ENCODE peak calls at places on chromosomes 3 and 15, in four cellular contexts. Y is GM12878, G is HepG2, L is K562. K is an unnamed sample.

GRCh38 chr3:39438880-39439279 is 28.6 kb upstream of the MOBP start:
- DNase-seq in Y (no peak), G (no peak), L (no peak), K (no peak)

GRCh38 chr3:74642876-74643275 is 28.4 kb upstream of the CNTN3 start:
- DNase-seq in Y (no peak), G (no peak), L (no peak), K (no peak)

GRCh38 chr3:128727485-128727884 is 1.5 kb downstream of the RAB7A start:
- DNase-seq in Y (no peak), G (no peak), L (no peak), K (no peak)

GRCh38 chr15:95298729-95299128 is 1031.8 kb upstream of the NR2F2 start:
- DNase-seq in Y (no peak), G (no peak), L (no peak), K (no peak)

GRCh38 chr3:83926291-83926690 is 1032.5 kb upstream of the CADM2 start:
- DNase-seq in Y (no peak), G (no peak), L (no peak), K (no peak)

GRCh38 chr3:38354588-38355344 is 8.2 kb downstream of the XYLB start:
- DNase-seq in Y (no peak), G (no peak), L (no peak), K (no peak)

GRCh38 chr3:190718097-190718496 is 144.4 kb downstream of the GMNC start:
- DNase-seq in Y (no peak), G (no peak), L (no peak), K (no peak)

GRCh38 chr3:61885414-61885813 is 324.0 kb downstream of the PTPRG start:
- DNase-seq in Y (no peak), G (no peak), L (no peak), K (no peak)

GRCh38 chr3:168047190-168047795 is 48.4 kb downstream of the GOLIM4 start:
- DNase-seq in Y (peak; percentile 59), G (peak; percentile 76), L (peak; percentile 47), K (peak; percentile 79)

GRCh38 chr3:159620873-159621272 is 367.8 kb upstream of the IL12A start:
- DNase-seq in Y (no peak), G (no peak), L (no peak), K (peak; percentile 35)

GRCh38 chr3:171461087-171461917 is 1.1 kb upstream of the TNIK start:
- DNase-seq in Y (no peak), G (no peak), L (no peak), K (peak; percentile 27)

GRCh38 chr15:100880139-100880896 is 687 bp downstream of the ALDH1A3 start:
- DNase-seq in Y (no peak), G (no peak), L (no peak), K (no peak)

GRCh38 chr15:28017423-28017924 is 81.6 kb downstream of the OCA2 start:
- DNase-seq in Y (no peak), G (peak; percentile 73), L (no peak), K (no peak)

GRCh38 chr3:182710557-182711157 is 82.6 kb upstream of the ATP11B start:
- DNase-seq in Y (no peak), G (peak; percentile 16), L (peak; percentile 47), K (peak; percentile 12)

GRCh38 chr3:141402476-141403171 is 34.3 kb downstream of the ZBTB38 start:
- DNase-seq in Y (no peak), G (peak; percentile 33), L (no peak), K (no peak)

GRCh38 chr3:56980798-56981390 is 79.6 kb upstream of the SPATA12 start:
- DNase-seq in Y (no peak), G (no peak), L (no peak), K (peak; percentile 68)

GRCh38 chr3:126678691-126679317 is 23.9 kb upstream of the TXNRD3 start:
- DNase-seq in Y (no peak), G (no peak), L (no peak), K (no peak)

GRCh38 chr3:140726061-140726460 is 48.2 kb downstream of the TRIM42 start:
- DNase-seq in Y (no peak), G (no peak), L (no peak), K (no peak)

GRCh38 chr15:57364282-57365007 is 11.9 kb upstream of the CGNL1 start:
- DNase-seq in Y (no peak), G (peak; percentile 15), L (no peak), K (no peak)

GRCh38 chr3:73530030-73530411 is 94.7 kb downstream of the PDZRN3 start:
- DNase-seq in Y (no peak), G (no peak), L (no peak), K (no peak)

GRCh38 chr15:66253643-66254363 is at the start of gene MEGF11:
- DNase-seq in Y (no peak), G (no peak), L (peak; percentile 36), K (no peak)

GRCh38 chr3:169665264-169666078 is 2.0 kb upstream of the MECOM start:
- DNase-seq in Y (no peak), G (no peak), L (no peak), K (no peak)

GRCh38 chr3:118688396-118688884 is 346.2 kb downstream of the IGSF11 start:
- DNase-seq in Y (no peak), G (no peak), L (no peak), K (peak; percentile 54)

GRCh38 chr15:67176195-67176971 is 78.1 kb downstream of the AAGAB start:
- DNase-seq in Y (no peak), G (no peak), L (no peak), K (no peak)

GRCh38 chr3:164683516-164683915 is 394.8 kb downstream of the SI start:
- DNase-seq in Y (no peak), G (no peak), L (no peak), K (no peak)

GRCh38 chr15:101127503-101128076 is 124.3 kb downstream of the CHSY1 start:
- DNase-seq in Y (peak; percentile 82), G (peak; percentile 24), L (no peak), K (peak; percentile 15)

GRCh38 chr3:155034786-155035185 is 45.3 kb upstream of the MME start:
- DNase-seq in Y (no peak), G (no peak), L (no peak), K (no peak)

GRCh38 chr3:15645740-15646490 is 44.4 kb downstream of the BTD start:
- DNase-seq in Y (no peak), G (no peak), L (no peak), K (peak; percentile 89)

GRCh38 chr3:32814371-32814770 is 3.4 kb upstream of the TRIM71 start:
- DNase-seq in Y (no peak), G (no peak), L (no peak), K (no peak)

GRCh38 chr15:28243399-28243798 is 78.6 kb downstream of the HERC2 start:
- DNase-seq in Y (no peak), G (no peak), L (no peak), K (no peak)

GRCh38 chr3:16309558-16309957 is 44.5 kb downstream of the OXNAD1 start:
- DNase-seq in Y (peak; percentile 77), G (no peak), L (peak; percentile 51), K (peak; percentile 57)

GRCh38 chr3:13574083-13574797 is 25.3 kb downstream of the FBLN2 start:
- DNase-seq in Y (no peak), G (no peak), L (no peak), K (no peak)

GRCh38 chr15:64895285-64896065 is 16.2 kb upstream of the ANKDD1A start:
- DNase-seq in Y (peak; percentile 77), G (no peak), L (no peak), K (no peak)

GRCh38 chr15:64892850-64893403 is 18.8 kb upstream of the ANKDD1A start:
- DNase-seq in Y (peak; percentile 45), G (no peak), L (no peak), K (no peak)

GRCh38 chr15:64893481-64894394 is 18.0 kb upstream of the ANKDD1A start:
- DNase-seq in Y (peak; percentile 99), G (peak; percentile 79), L (peak; percentile 92), K (peak; percentile 24)

GRCh38 chr15:64896371-64897069 is 15.2 kb upstream of the ANKDD1A start:
- DNase-seq in Y (no peak), G (no peak), L (no peak), K (no peak)

DNA sequence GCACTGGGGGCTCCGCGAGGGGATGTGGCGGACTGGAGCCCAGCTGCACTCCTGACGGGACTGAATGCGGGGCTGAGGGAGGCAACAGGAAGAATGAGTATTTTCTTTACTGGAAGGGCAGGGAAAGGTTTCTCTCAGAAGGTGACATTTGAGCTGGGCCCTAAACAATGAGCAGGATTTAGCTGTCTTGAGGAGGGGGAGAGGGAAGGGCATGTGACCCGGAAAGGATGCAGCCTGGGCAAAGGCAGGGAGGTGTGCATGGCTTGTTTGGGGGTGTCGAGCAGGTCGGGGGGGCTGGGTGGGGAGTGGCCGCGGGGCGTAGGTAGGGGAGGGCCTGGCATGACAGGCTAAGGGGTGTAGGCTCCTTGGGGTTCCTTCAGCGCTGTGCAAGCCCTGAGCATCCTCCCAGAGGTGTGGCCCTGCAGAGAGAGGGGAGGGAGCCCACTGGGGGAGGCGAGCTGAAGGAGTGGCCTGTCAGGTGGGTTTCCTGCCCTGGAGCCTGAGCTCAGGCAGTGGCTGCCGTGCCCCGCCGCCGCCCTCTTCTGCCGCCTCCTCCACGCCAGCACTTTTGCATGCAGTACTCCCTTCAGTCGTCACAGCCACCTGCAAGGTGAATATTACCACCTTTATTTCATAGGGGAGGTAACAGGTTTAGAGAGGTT is 17.2 kb upstream of the ANKDD1A start:
- DNase-seq in Y (peak; percentile 76), G (no peak), L (no peak), K (no peak)
- TF ChIP-seq POLR2A in Y (peak; percentile 74), G (no peak), L (no peak), K (no peak)

GRCh38 chr3:150603090-150603887 is at the start of gene SELENOT:
- DNase-seq in Y (peak; percentile 94), G (peak; percentile 92), L (peak; percentile 98), K (peak; percentile 92)
- H2AFZ ChIP-seq in Y (peak within 1 kb of the TSS; percentile 84), G (peak within 1 kb of the TSS; percentile 97), L (peak within 1 kb of the TSS; percentile 80), K (no peak within 1 kb of the TSS)

DNA sequence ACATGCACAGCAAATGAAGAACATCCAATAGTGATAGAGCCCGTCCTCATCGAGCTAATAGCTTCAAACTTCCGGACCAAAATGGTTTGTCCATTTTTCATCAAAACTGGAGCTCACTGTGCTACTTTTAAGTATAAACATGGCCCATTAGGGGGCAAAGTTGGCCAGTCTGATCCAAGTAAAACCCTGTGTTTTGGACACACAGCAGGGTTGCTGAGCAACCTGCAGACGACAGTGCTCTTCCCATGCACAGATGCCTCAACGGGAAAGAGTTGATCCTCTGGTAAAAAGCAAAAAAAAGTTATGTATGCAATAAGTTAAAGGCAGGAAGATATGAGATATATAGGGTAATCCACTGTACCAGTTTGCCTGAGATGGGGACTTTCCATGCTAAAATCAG is 244.0 kb upstream of the THBS1 start:
- DNase-seq in Y (no peak), G (no peak), L (no peak), K (no peak)
- TF ChIP-seq REST in Y (no peak), G (no peak), L (no peak), K (no peak)

GRCh38 chr3:177145954-177146353 is 51.3 kb downstream of the TBL1XR1 start:
- DNase-seq in Y (no peak), G (no peak), L (no peak), K (no peak)

GRCh38 chr3:177146646-177147045 is 50.6 kb downstream of the TBL1XR1 start:
- DNase-seq in Y (no peak), G (no peak), L (no peak), K (no peak)

GRCh38 chr3:177145402-177145801 is 51.9 kb downstream of the TBL1XR1 start:
- DNase-seq in Y (no peak), G (no peak), L (no peak), K (no peak)

GRCh38 chr3:177150218-177150916 is 46.9 kb downstream of the TBL1XR1 start:
- DNase-seq in Y (no peak), G (peak; percentile 59), L (no peak), K (no peak)

DNA sequence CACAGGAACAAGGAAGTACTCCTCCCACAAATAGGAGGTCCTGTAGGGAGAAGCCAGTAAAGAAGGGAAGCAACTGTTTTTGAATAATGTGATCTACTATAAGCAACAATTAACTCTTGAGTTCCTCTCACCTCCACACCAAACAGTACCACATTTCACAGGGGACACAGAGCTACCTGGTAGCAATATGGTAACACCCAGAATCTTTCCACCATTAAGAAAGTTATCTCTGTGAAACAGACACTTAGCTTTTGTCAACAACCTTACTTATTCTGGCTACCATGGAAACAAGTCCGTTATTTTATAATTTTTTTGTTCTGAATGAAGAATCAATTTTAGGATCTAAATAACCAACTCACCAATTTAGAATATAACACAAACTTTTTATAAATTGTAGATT is 49.5 kb downstream of the TBL1XR1 start:
- DNase-seq in Y (no peak), G (no peak), L (peak; percentile 51), K (no peak)
- TF ChIP-seq POLR2A in Y (no peak), G (no peak), L (no peak), K (no peak)